ENCODE peak calls at places on chromosomes 6 and 20, in five cellular contexts. Z is HepG2, L is K562, X is SK-N-SH, G is H1. Y is an unnamed sample.
A peak's percentile ranks its signal among the peaks of the same experiment; 100 is the strongest.

GRCh38 chr6:56695702-56696101 is 53.0 kb upstream of the DST start:
- DNase-seq in Z (no peak), L (no peak), X (no peak), G (no peak), Y (no peak)

GRCh38 chr20:10077886-10078285 is 43.1 kb downstream of the ANKEF1 start:
- DNase-seq in Z (no peak), L (no peak), X (no peak), G (no peak), Y (no peak)

GRCh38 chr6:4313044-4313686 is 177.8 kb upstream of the ECI2 start:
- DNase-seq in Z (no peak), L (no peak), X (no peak), G (no peak), Y (no peak)

GRCh38 chr6:99613398-99613704 is 6.7 kb downstream of the PRDM13 start:
- DNase-seq in Z (no peak), L (no peak), X (peak; percentile 88), G (no peak), Y (no peak)

GRCh38 chr6:163459536-163459935 is 45.0 kb downstream of the QKI start:
- DNase-seq in Z (no peak), L (no peak), X (no peak), G (no peak), Y (no peak)

GRCh38 chr20:21396045-21396893 is 1.1 kb downstream of the NKX2-4 start:
- DNase-seq in Z (no peak), L (no peak), X (peak; percentile 68), G (peak; percentile 83), Y (no peak)

GRCh38 chr6:24539416-24539815 is 44.6 kb downstream of the ALDH5A1 start:
- DNase-seq in Z (no peak), L (no peak), X (no peak), G (no peak), Y (no peak)

GRCh38 chr6:157715766-157716171 is 107.3 kb upstream of the SNX9 start:
- DNase-seq in Z (no peak), L (no peak), X (no peak), G (no peak), Y (no peak)

GRCh38 chr6:16518265-16518664 is 243.0 kb downstream of the ATXN1 start:
- DNase-seq in Z (no peak), L (no peak), X (no peak), G (no peak), Y (no peak)

GRCh38 chr6:137497722-137498463 is 3.7 kb upstream of the OLIG3 start:
- DNase-seq in Z (no peak), L (no peak), X (no peak), G (peak; percentile 77), Y (no peak)

GRCh38 chr6:41037107-41037900 is 1.7 kb downstream of the UNC5CL start:
- DNase-seq in Z (no peak), L (no peak), X (no peak), G (no peak), Y (no peak)

GRCh38 chr20:49310695-49311094 is 32.8 kb upstream of the ZNFX1 start:
- DNase-seq in Z (peak; percentile 61), L (no peak), X (no peak), G (no peak), Y (no peak)

GRCh38 chr20:3937618-3938017 is 48.4 kb downstream of the PANK2 start:
- DNase-seq in Z (no peak), L (no peak), X (no peak), G (no peak), Y (no peak)

GRCh38 chr20:17226410-17227198 is at the start of gene PCSK2:
- DNase-seq in Z (no peak), L (peak; percentile 66), X (peak; percentile 90), G (peak; percentile 88), Y (no peak)

GRCh38 chr6:155782739-155783459 is 327.3 kb upstream of the NOX3 start:
- DNase-seq in Z (no peak), L (no peak), X (no peak), G (no peak), Y (no peak)

GRCh38 chr6:45608252-45608911 is 230.6 kb upstream of the SUPT3H start:
- DNase-seq in Z (no peak), L (no peak), X (no peak), G (no peak), Y (no peak)

GRCh38 chr6:34934516-34934915 is 45.5 kb downstream of the ANKS1A start:
- DNase-seq in Z (no peak), L (no peak), X (no peak), G (no peak), Y (no peak)

GRCh38 chr20:37295595-37295994 is 6.1 kb downstream of the MANBAL start:
- DNase-seq in Z (no peak), L (no peak), X (no peak), G (no peak), Y (no peak)

GRCh38 chr6:153511896-153512496 is 380.9 kb upstream of the RGS17 start:
- DNase-seq in Z (peak; percentile 29), L (peak; percentile 32), X (peak; percentile 9), G (no peak), Y (peak; percentile 21)

GRCh38 chr20:44029848-44030230 is 115.2 kb downstream of the TOX2 start:
- DNase-seq in Z (no peak), L (no peak), X (no peak), G (no peak), Y (no peak)

GRCh38 chr20:62972270-62973032 is 19.9 kb downstream of the SLC17A9 start:
- DNase-seq in Z (peak; percentile 79), L (peak; percentile 90), X (peak; percentile 96), G (peak; percentile 97), Y (peak; percentile 78)

GRCh38 chr20:62202083-62202395 is 18.0 kb downstream of the HRH3 start:
- DNase-seq in Z (no peak), L (no peak), X (no peak), G (no peak), Y (no peak)

GRCh38 chr6:48834706-48835105 is 628.3 kb downstream of the MMUT start:
- DNase-seq in Z (no peak), L (no peak), X (no peak), G (no peak), Y (no peak)

GRCh38 chr6:129402244-129402643 is 307.7 kb downstream of the ARHGAP18 start:
- DNase-seq in Z (no peak), L (no peak), X (no peak), G (no peak), Y (no peak)

GRCh38 chr6:124226396-124226795 is 422.7 kb downstream of the NKAIN2 start:
- DNase-seq in Z (no peak), L (no peak), X (no peak), G (no peak), Y (no peak)

GRCh38 chr6:158575550-158575949 is 15.7 kb downstream of the TMEM181 start:
- DNase-seq in Z (no peak), L (no peak), X (no peak), G (no peak), Y (no peak)

GRCh38 chr6:19410477-19410876 is 426.7 kb upstream of the ID4 start:
- DNase-seq in Z (no peak), L (no peak), X (no peak), G (no peak), Y (no peak)

GRCh38 chr6:40340196-40340595 is 247.0 kb downstream of the LRFN2 start:
- DNase-seq in Z (no peak), L (no peak), X (no peak), G (no peak), Y (no peak)

DNA sequence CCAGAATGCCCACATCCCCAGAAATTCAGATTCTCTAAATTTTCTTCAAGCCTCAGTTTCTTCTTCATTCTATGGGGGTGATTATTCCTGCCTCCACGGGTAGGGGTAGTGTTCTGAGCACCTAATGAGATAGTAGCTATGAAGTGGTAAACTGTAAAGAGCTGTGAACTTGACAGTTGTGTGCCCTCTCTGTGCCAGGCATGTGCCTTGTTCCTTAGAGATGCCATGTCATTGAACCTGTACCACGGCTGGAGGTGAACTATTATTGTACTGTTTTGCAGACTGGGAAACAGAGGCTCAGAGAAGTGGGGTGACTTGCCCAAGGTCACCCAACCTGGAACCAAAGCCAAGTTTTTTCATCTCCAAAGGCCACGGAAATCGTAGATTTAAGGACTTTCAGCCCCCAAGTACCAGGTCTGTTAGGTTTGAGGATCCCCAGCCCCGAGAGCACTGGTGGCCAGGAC is 67.7 kb upstream of the SIRPA start:
- DNase-seq in Z (no peak), L (no peak), X (no peak), G (no peak), Y (no peak)
- H3K27ac ChIP-seq in Z (peak overlapping the region; percentile 90), L (no peak overlapping the region), X (no peak overlapping the region), G (no peak overlapping the region), Y (no peak overlapping the region)

GRCh38 chr20:38536310-38536709 is 44.7 kb upstream of the ADIG start:
- DNase-seq in Z (no peak), L (no peak), X (no peak), G (no peak), Y (no peak)
- TF ChIP-seq GABPA in Z (no peak), L (no peak), X (no peak), G (no peak), Y (no peak)

GRCh38 chr20:50472693-50473610 is 37.2 kb upstream of the PTPN1 start:
- DNase-seq in Z (no peak), L (no peak), X (no peak), G (no peak), Y (peak; percentile 34)
- H3K4me3 ChIP-seq in Z (no peak overlapping the region), L (no peak overlapping the region), X (no peak overlapping the region), G (no peak overlapping the region), Y (no peak overlapping the region)

DNA sequence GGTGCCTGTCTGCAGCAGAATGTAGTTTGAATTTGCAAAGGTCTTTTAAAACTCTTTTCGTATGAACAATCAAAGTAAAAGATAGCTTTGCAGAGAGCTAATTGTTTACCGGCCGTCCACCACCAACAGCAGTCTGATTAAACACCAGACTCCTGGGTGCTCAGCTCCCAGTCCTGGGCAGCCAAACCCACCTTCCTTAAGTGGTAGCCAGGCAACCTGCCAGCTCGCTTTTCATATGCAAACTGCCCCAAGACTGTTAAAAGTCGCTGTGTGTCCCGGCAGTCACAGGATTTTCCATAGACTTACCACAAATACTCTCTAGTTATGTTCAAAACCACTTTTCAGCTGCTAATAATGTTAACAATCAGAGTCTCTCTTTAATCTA is 849 bp downstream of the THBS2 start:
- DNase-seq in Z (no peak), L (no peak), X (no peak), G (no peak), Y (no peak)
- H3K27ac ChIP-seq in Z (no peak overlapping the region), L (no peak overlapping the region), X (no peak overlapping the region), G (no peak overlapping the region), Y (no peak overlapping the region)

DNA sequence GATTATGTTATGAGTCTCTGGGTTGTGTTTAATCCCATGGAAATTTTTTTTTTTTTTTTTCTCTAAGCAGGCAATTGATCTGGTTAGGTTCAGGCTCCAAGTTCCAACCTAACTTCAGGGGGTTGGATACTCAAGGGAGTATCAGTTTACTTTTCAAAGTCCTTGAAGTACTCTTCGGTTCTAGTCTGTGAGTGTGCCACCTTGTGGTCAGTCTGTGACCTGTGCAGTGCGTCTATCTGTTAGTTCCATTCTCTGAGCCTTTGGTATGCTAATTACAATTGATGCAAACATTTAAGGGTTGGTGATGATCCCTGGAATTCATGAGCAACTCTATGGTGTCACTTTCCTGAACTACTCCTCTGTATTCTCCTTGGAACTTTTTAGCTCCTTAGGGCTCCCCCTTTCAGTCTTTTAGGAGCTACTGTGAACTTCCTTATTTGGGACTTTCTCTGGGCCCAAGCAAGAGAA is 342.0 kb downstream of the SOX4 start:
- DNase-seq in Z (peak; percentile 36), L (peak; percentile 36), X (no peak), G (no peak), Y (peak; percentile 16)
- TF ChIP-seq GABPA in Z (no peak), L (no peak), X (no peak), G (no peak), Y (no peak)

Y was measured in HL-60.